ENCODE peak calls at places on chromosomes 13 and 19, in four cellular contexts. M, T, Y and U are unnamed samples.

GRCh38 chr13:44141213-44141724 is 232.4 kb upstream of the SERP2 start:
- DNase-seq in M (no peak), T (peak), Y (peak), U (peak)

GRCh38 chr19:41811036-41811435 is 14.6 kb downstream of the CEACAM3 start:
- DNase-seq in M (peak), T (no peak), Y (no peak), U (peak)

GRCh38 chr13:94515352-94515751 is 35.9 kb upstream of the DCT start:
- DNase-seq in M (no peak), T (no peak), Y (no peak), U (no peak)

GRCh38 chr19:49818691-49819331 is 722 bp downstream of the MED25 start:
- DNase-seq in M (no peak), T (no peak), Y (no peak), U (no peak)

GRCh38 chr13:101624981-101625380 is 172.5 kb downstream of the ITGBL1 start:
- DNase-seq in M (no peak), T (no peak), Y (no peak), U (no peak)

GRCh38 chr19:47663435-47663910 is 49.7 kb upstream of the EHD2 start:
- DNase-seq in M (no peak), T (peak), Y (no peak), U (no peak)

GRCh38 chr19:45418812-45419211 is 4.9 kb downstream of the ERCC1 start:
- DNase-seq in M (no peak), T (no peak), Y (no peak), U (no peak)

GRCh38 chr19:40623403-40624239 is 22.5 kb downstream of the LTBP4 start:
- DNase-seq in M (peak), T (peak), Y (peak), U (no peak)

GRCh38 chr13:51339952-51340732 is 651 bp downstream of the SERPINE3 start:
- DNase-seq in M (no peak), T (no peak), Y (no peak), U (no peak)

GRCh38 chr13:34065915-34066314 is 248.0 kb downstream of the RFC3 start:
- DNase-seq in M (no peak), T (no peak), Y (no peak), U (no peak)

GRCh38 chr19:1235625-1236538 is 1.9 kb downstream of the CBARP start:
- DNase-seq in M (no peak), T (peak), Y (no peak), U (no peak)

GRCh38 chr13:25371608-25372274 is at the start of gene ATP8A2:
- DNase-seq in M (no peak), T (no peak), Y (peak), U (peak)

GRCh38 chr13:32262165-32262564 is 53.0 kb downstream of the ZAR1L start:
- DNase-seq in M (no peak), T (peak), Y (no peak), U (no peak)

GRCh38 chr19:11987405-11988231 is 22.8 kb downstream of the ZNF763 start:
- DNase-seq in M (peak), T (peak), Y (peak), U (peak)

GRCh38 chr19:920051-920857 is 3.1 kb downstream of the KISS1R start:
- DNase-seq in M (no peak), T (no peak), Y (peak), U (peak)

GRCh38 chr13:105336706-105337582 is 1198.5 kb downstream of the EFNB2 start:
- DNase-seq in M (no peak), T (peak), Y (no peak), U (no peak)

GRCh38 chr13:98890186-98890585 is 87.7 kb downstream of the DOCK9 start:
- DNase-seq in M (no peak), T (peak), Y (no peak), U (no peak)

GRCh38 chr19:1222394-1222793 is 15.4 kb downstream of the CBARP start:
- DNase-seq in M (no peak), T (no peak), Y (no peak), U (no peak)

GRCh38 chr13:59793107-59793506 is 370.6 kb downstream of the DIAPH3 start:
- DNase-seq in M (no peak), T (no peak), Y (peak), U (no peak)

DNA sequence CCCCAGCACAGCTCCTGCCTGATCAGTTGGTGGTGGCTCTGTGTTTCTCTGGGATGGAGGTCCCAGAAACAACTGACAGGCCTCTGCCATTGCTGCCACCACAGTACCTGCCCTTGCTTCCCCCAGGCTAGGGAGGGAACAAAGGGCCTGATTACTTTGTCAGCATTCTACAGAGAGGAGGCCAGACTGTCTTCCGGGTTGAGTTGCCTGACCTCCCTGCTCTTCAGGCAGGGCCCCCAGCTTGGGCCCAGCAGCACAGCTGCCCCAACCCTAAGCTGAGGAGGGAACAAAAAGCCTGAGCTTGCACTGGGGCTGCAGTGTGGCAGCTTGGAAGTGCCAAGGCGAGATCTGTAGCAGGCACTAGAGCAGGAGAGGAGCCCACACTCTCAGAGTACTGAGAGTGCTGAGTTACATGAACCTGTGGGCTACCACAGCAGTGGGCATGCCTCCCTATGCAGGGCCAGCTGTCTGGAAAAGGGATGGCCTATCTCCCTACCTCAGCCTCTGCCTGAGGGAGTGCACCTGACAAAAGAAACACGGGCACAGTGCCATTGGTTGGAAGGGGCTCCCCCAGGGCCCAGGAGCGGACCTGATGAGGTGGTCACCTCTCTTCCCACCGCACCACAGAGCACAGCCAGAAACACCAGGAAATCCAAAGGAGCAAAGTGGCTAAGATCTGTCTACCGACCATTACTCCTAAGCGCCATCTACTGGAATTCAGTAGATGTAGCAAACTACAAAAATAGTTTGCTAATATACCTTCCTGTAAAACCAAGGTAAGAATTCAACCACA is 24.4 kb downstream of the SLC25A15 start:
- DNase-seq in M (no peak), T (peak), Y (peak), U (peak)
- TF ChIP-seq CTCF in M (peak), T (peak), Y (peak), U (no peak)

DNA sequence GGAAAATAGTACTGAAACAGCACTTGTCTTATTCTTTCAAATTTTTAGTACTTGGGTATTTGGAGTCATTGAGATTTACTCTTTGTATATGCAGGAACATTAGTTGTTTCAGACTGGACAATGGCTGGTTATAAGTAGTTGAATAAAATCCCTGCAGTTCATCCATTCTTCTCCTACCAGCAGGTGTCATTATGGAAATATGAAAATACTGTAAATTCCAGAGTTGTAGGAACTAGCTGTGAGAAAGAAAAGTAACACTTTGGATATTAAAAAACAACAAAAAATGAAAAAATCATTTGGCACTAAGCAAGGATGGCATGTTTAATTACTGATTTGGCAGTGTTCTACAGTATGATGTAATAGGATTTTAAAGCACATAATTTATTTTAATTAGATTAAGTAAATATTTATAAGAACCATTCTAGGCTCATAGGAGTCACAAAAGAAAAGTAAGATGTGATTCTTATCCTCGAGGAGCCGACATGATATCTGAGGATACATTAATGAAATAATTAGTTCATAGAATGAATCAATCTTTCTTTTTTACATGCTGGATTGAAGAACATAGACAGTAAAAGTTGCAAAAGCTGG is 155.3 kb downstream of the KCNRG start:
- DNase-seq in M (no peak), T (peak), Y (no peak), U (no peak)
- TF ChIP-seq CTCF in M (peak), T (peak), Y (no peak), U (no peak)

GRCh38 chr19:13262450-13262849 is 112.2 kb downstream of the IER2 start:
- DNase-seq in M (no peak), T (peak), Y (peak), U (peak)
- TF ChIP-seq CTCF in M (peak), T (peak), Y (peak), U (peak)

GRCh38 chr19:13621413-13621812 is 115.1 kb upstream of the CACNA1A start:
- DNase-seq in M (no peak), T (peak), Y (peak), U (no peak)
- TF ChIP-seq CTCF in M (no peak), T (peak), Y (no peak), U (no peak)

GRCh38 chr13:79346300-79346914 is 59.6 kb downstream of the RBM26 start:
- DNase-seq in M (no peak), T (peak), Y (no peak), U (no peak)

GRCh38 chr13:79336971-79337370 is 69.1 kb downstream of the RBM26 start:
- DNase-seq in M (no peak), T (no peak), Y (no peak), U (no peak)

GRCh38 chr13:79341202-79341601 is 64.9 kb downstream of the RBM26 start:
- DNase-seq in M (no peak), T (no peak), Y (no peak), U (no peak)

GRCh38 chr13:79338343-79338742 is 67.7 kb downstream of the RBM26 start:
- DNase-seq in M (no peak), T (no peak), Y (no peak), U (no peak)

DNA sequence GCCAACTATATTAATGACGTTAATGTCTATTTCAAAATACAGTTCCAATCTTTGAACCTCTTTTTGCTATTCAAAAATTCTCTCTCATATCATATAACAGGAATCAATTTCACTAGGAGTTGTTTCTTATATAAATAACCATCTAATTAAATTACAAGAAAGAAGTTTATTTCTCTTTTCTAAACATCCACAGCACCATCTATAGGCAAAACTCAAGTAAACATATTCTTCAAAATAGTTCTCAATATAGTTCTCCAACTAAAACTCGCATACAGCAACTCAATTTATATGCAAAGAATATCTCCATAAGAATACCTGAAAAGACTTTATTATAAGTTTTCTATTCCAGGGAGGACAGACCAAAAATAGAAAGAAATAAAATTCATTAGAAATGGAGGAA is 65.6 kb downstream of the RBM26 start:
- DNase-seq in M (no peak), T (no peak), Y (no peak), U (no peak)
- TF ChIP-seq CTCF in M (no peak), T (no peak), Y (peak), U (peak)

GRCh38 chr19:19502281-19502680 is 13.1 kb downstream of the TSSK6 start:
- DNase-seq in M (no peak), T (no peak), Y (no peak), U (no peak)

GRCh38 chr19:19500975-19501644 is 14.2 kb downstream of the TSSK6 start:
- DNase-seq in M (no peak), T (no peak), Y (peak), U (no peak)

GRCh38 chr19:19499272-19499995 is 15.9 kb downstream of the TSSK6 start:
- DNase-seq in M (no peak), T (no peak), Y (no peak), U (no peak)

GRCh38 chr19:19502808-19503602 is 12.3 kb downstream of the TSSK6 start:
- DNase-seq in M (no peak), T (no peak), Y (no peak), U (no peak)

DNA sequence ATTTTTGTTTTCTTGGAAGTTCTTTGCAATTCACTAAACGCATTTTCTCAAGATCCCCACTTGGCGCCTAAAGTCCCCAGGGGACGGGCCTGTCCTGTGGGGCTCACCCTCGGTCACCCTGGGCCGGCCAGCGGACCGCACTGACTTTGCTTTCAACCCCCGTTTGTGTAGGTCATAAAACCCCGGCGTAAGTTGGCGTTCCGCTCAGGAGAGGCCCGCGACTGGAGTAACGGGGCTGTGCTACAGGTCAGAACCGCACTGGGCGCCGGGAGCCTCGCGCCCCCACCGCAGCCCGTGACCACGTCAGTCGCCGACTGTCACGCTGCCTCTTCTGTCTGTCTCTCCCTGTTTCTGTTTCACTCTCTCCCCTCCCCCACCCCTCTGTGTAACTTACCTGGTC is 13.6 kb downstream of the TSSK6 start:
- DNase-seq in M (no peak), T (no peak), Y (no peak), U (no peak)
- TF ChIP-seq CTCF in M (no peak), T (no peak), Y (no peak), U (no peak)

GRCh38 chr13:76223565-76223964 is 587.4 kb downstream of the LMO7 start:
- DNase-seq in M (no peak), T (no peak), Y (peak), U (no peak)
- TF ChIP-seq CTCF in M (peak), T (no peak), Y (peak), U (no peak)

GRCh38 chr19:3691372-3691716 is 8.9 kb downstream of the PIP5K1C start:
- DNase-seq in M (no peak), T (no peak), Y (no peak), U (no peak)

GRCh38 chr19:3690551-3691371 is 9.5 kb downstream of the PIP5K1C start:
- DNase-seq in M (no peak), T (no peak), Y (no peak), U (no peak)

GRCh38 chr19:3691726-3692125 is 8.5 kb downstream of the PIP5K1C start:
- DNase-seq in M (no peak), T (no peak), Y (no peak), U (no peak)

GRCh38 chr19:3693030-3693925 is 7.0 kb downstream of the PIP5K1C start:
- DNase-seq in M (no peak), T (peak), Y (no peak), U (no peak)

DNA sequence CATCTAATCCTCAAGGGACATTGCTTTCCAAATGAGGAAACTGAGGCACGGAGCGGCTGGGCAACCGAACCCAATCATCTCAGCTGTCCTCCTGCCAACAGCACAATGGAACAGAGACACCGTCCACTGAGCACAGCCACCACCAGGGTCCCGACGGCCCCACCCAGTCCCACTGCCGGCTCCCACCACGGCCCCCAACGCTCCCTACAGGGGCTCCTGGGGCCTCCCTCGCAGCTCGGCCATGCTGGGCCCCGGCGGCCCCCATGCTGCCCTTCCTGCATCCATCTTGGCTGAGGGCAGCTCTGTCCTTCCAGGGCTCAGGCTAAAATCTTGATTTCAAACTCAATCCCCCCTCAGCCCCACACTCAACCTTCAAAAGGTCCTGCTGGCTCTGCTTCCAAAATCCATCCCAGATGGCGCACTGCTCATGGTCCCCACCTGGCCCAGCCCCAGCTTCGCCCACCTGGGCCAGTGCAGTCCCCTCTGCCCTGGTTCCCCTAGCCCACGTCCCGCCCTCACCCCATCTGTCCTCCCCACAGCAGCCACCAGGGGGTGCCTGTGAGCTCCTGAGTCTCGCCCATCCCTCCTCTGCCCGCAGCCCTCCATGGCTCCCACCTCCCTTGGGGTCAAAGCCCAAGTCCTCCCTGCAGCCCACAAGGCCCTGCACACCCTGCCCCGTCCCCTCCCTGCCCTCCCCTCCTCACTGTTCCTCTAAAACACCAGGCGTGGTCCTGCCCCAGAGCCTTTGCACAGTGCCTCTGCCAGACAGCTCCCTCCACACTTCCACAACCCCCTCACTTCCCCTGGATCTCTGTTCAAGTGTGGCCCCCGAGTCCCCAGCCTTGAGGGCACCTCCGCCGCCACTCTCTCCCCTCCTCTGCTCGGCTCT is 7.9 kb downstream of the PIP5K1C start:
- DNase-seq in M (no peak), T (no peak), Y (no peak), U (no peak)
- TF ChIP-seq CTCF in M (peak), T (peak), Y (peak), U (peak)

GRCh38 chr19:6018786-6019185 is 40.8 kb upstream of the RANBP3 start:
- DNase-seq in M (peak), T (no peak), Y (peak), U (no peak)
- TF ChIP-seq CTCF in M (no peak), T (peak), Y (peak), U (peak)

DNA sequence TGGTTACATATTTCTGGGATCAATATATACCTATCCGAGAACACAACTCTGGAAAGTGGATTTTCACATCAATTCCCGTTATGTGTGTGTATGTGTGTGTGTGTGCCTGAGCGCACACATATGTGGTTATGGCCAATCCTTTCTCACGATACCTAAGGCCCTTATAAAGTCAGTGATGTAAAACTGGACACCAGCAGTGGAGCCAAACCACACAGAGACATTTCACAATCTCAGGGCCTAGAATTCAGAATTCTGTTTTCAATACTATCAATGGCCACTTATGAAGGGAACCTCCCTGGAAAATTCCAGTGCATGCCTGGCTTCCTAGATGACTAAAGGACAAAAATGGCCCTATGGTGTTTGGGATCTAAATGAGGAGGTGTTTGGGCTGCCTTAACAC is 187.3 kb upstream of the UBL3 start:
- DNase-seq in M (no peak), T (peak), Y (no peak), U (no peak)
- TF ChIP-seq CTCF in M (no peak), T (no peak), Y (no peak), U (no peak)